ENCODE peak calls at places on chromosomes 11 and 22, in five cellular contexts. One of them, this sample, is unnamed.

GRCh38 chr22:30667486-30668305 is at the start of gene DUSP18:
- DNase-seq in A549: peak; percentile 90
- DNase-seq in endothelial cell of umbilical vein: peak; percentile 94
- DNase-seq in HepG2: peak; percentile 83
- DNase-seq in GM12878: peak; percentile 64
- DNase-seq in this sample: peak; percentile 89

GRCh38 chr11:67272327-67273259 is 6.3 kb downstream of the GRK2 start:
- DNase-seq in GM12878: no peak
- DNase-seq in HepG2: no peak
- DNase-seq in A549: no peak
- DNase-seq in endothelial cell of umbilical vein: no peak
- DNase-seq in this sample: peak; percentile 65

GRCh38 chr11:12862761-12863469 is 146.2 kb upstream of the RASSF10 start:
- DNase-seq in HepG2: no peak
- DNase-seq in A549: peak; percentile 26
- DNase-seq in endothelial cell of umbilical vein: peak; percentile 64
- DNase-seq in GM12878: no peak
- DNase-seq in this sample: no peak

GRCh38 chr11:66373261-66373660 is 1.7 kb upstream of the SLC29A2 start:
- DNase-seq in endothelial cell of umbilical vein: no peak
- DNase-seq in GM12878: no peak
- DNase-seq in A549: no peak
- DNase-seq in HepG2: no peak
- DNase-seq in this sample: peak; percentile 11

GRCh38 chr11:62832346-62833234 is at the start of gene TEX54:
- DNase-seq in A549: no peak
- DNase-seq in HepG2: no peak
- DNase-seq in GM12878: no peak
- DNase-seq in endothelial cell of umbilical vein: no peak
- DNase-seq in this sample: no peak

GRCh38 chr11:94960488-94960887 is 12.9 kb downstream of the CWC15 start:
- DNase-seq in GM12878: no peak
- DNase-seq in HepG2: no peak
- DNase-seq in endothelial cell of umbilical vein: no peak
- DNase-seq in A549: no peak
- DNase-seq in this sample: no peak

GRCh38 chr22:46031561-46031960 is 54.6 kb upstream of the WNT7B start:
- DNase-seq in HepG2: no peak
- DNase-seq in GM12878: no peak
- DNase-seq in endothelial cell of umbilical vein: no peak
- DNase-seq in A549: no peak
- DNase-seq in this sample: no peak

GRCh38 chr22:38766076-38766777 is 10.4 kb upstream of the SUN2 start:
- DNase-seq in HepG2: peak; percentile 74
- DNase-seq in A549: peak; percentile 82
- DNase-seq in GM12878: no peak
- DNase-seq in endothelial cell of umbilical vein: peak; percentile 30
- DNase-seq in this sample: peak; percentile 41

GRCh38 chr11:70220920-70221319 is 17.8 kb downstream of the FADD start:
- DNase-seq in A549: no peak
- DNase-seq in HepG2: no peak
- DNase-seq in GM12878: no peak
- DNase-seq in endothelial cell of umbilical vein: no peak
- DNase-seq in this sample: no peak

GRCh38 chr11:64451856-64452255 is 92.9 kb downstream of the RPS6KA4 start:
- DNase-seq in GM12878: no peak
- DNase-seq in HepG2: no peak
- DNase-seq in endothelial cell of umbilical vein: no peak
- DNase-seq in A549: no peak
- DNase-seq in this sample: no peak

GRCh38 chr11:78784321-78785061 is 209.8 kb upstream of the NARS2 start:
- DNase-seq in A549: no peak
- DNase-seq in GM12878: no peak
- DNase-seq in endothelial cell of umbilical vein: no peak
- DNase-seq in HepG2: no peak
- DNase-seq in this sample: no peak

GRCh38 chr22:30790366-30790765 is 95.7 kb downstream of the OSBP2 start:
- DNase-seq in HepG2: no peak
- DNase-seq in endothelial cell of umbilical vein: no peak
- DNase-seq in A549: no peak
- DNase-seq in GM12878: no peak
- DNase-seq in this sample: no peak

GRCh38 chr11:80383655-80384054 is 942.8 kb upstream of the TENM4 start:
- DNase-seq in A549: no peak
- DNase-seq in HepG2: no peak
- DNase-seq in GM12878: no peak
- DNase-seq in endothelial cell of umbilical vein: no peak
- DNase-seq in this sample: no peak

GRCh38 chr11:7522106-7522505 is 8.3 kb downstream of the PPFIBP2 start:
- DNase-seq in GM12878: no peak
- DNase-seq in HepG2: no peak
- DNase-seq in A549: no peak
- DNase-seq in endothelial cell of umbilical vein: no peak
- DNase-seq in this sample: no peak

GRCh38 chr11:114319716-114320328 is 23.6 kb downstream of the NNMT start:
- DNase-seq in GM12878: no peak
- DNase-seq in A549: no peak
- DNase-seq in HepG2: no peak
- DNase-seq in endothelial cell of umbilical vein: no peak
- DNase-seq in this sample: no peak

GRCh38 chr11:128535468-128536457 is 51.6 kb downstream of the ETS1 start:
- DNase-seq in endothelial cell of umbilical vein: no peak
- DNase-seq in HepG2: no peak
- DNase-seq in A549: no peak
- DNase-seq in GM12878: no peak
- DNase-seq in this sample: no peak

DNA sequence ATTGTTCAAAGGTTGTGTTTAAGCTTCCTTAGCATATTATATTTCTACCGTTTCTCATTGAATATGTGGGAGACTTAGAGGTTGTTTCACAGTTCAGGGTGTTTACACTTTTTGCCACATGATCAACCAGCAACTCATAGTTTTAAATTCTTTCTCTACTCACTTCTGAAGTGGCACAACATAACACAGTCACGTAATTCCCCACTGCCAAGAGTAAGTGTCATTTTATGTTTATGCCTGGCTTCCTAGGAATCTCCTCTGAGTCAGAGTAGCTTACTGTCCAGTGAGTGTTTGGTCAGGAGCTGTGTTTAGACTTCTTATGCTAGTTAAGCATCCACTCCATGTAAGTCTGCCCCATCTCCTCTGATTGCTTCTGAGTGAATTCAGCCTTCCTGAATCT is 520.8 kb upstream of the KIRREL3 start:
- DNase-seq in endothelial cell of umbilical vein: no peak
- DNase-seq in HepG2: no peak
- DNase-seq in A549: no peak
- DNase-seq in GM12878: no peak
- DNase-seq in this sample: no peak
- TF ChIP-seq MYC in endothelial cell of umbilical vein: no peak
- TF ChIP-seq MYC in HepG2: no peak
- TF ChIP-seq MYC in A549: no peak
- TF ChIP-seq MYC in GM12878: no peak
- TF ChIP-seq MYC in this sample: no peak

DNA sequence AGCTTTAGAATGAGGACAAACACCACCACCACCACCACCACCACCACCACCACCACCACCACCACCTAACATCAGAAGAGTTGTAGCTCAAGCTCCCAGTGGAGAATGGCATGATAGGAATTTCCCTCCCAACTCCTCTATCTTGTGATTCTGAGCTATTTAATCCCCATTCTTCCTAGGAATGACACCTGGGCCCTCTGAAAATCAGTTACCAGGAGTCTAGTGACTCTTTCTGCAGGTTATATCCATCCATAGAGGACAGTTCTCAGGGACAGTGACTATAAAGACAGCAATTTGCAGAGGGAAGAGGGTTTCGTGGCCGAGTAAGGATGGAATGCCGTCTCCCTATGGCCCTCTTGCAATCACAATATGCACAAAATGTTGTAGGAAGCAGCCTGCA is 27.8 kb downstream of the MYH9 start:
- DNase-seq in endothelial cell of umbilical vein: no peak
- DNase-seq in HepG2: no peak
- DNase-seq in A549: no peak
- DNase-seq in GM12878: no peak
- DNase-seq in this sample: no peak
- TF ChIP-seq MAX in endothelial cell of umbilical vein: no peak
- TF ChIP-seq MAX in HepG2: no peak
- TF ChIP-seq MAX in A549: no peak
- TF ChIP-seq MAX in GM12878: no peak
- TF ChIP-seq MAX in this sample: no peak

GRCh38 chr22:42656578-42656977 is 7.4 kb upstream of the CYB5R3 start:
- DNase-seq in A549: no peak
- DNase-seq in GM12878: no peak
- DNase-seq in endothelial cell of umbilical vein: no peak
- DNase-seq in HepG2: no peak
- DNase-seq in this sample: no peak

GRCh38 chr22:42664976-42665831 is 16.0 kb upstream of the CYB5R3 start:
- DNase-seq in HepG2: no peak
- DNase-seq in GM12878: peak; percentile 93
- DNase-seq in A549: no peak
- DNase-seq in endothelial cell of umbilical vein: no peak
- DNase-seq in this sample: no peak

GRCh38 chr22:42662114-42663021 is 13.2 kb upstream of the CYB5R3 start:
- DNase-seq in HepG2: no peak
- DNase-seq in A549: peak; percentile 68
- DNase-seq in GM12878: no peak
- DNase-seq in endothelial cell of umbilical vein: peak; percentile 55
- DNase-seq in this sample: peak; percentile 69
- TF ChIP-seq POLR2A in HepG2: peak; percentile 44
- TF ChIP-seq POLR2A in A549: no peak
- TF ChIP-seq POLR2A in GM12878: peak; percentile 58
- TF ChIP-seq POLR2A in endothelial cell of umbilical vein: peak; percentile 67
- TF ChIP-seq POLR2A in this sample: no peak

DNA sequence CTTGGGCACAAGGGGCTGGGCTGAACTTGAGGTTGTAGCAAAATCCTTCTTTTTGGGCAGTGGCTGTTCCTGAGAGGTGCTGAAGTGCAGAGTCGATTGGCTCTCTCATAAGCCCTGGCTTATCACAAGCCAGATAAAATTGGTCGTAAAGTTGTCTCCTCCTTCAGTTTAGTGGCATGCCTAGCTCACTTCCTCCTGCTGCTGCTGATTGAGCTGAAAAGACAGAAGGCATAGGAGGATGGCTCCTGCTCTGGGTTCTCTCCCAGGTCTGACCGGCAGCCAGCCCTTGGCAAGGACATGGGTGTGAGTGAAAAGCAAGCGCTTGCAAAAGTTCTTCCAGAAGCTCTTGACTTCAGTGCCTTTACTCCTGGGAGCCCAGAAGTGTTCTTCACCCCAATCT is 83.9 kb downstream of the LDLRAD3 start:
- DNase-seq in A549: no peak
- DNase-seq in HepG2: no peak
- DNase-seq in GM12878: no peak
- DNase-seq in endothelial cell of umbilical vein: no peak
- DNase-seq in this sample: no peak
- TF ChIP-seq MYC in A549: no peak
- TF ChIP-seq MYC in HepG2: no peak
- TF ChIP-seq MYC in GM12878: no peak
- TF ChIP-seq MYC in endothelial cell of umbilical vein: no peak
- TF ChIP-seq MYC in this sample: no peak

DNA sequence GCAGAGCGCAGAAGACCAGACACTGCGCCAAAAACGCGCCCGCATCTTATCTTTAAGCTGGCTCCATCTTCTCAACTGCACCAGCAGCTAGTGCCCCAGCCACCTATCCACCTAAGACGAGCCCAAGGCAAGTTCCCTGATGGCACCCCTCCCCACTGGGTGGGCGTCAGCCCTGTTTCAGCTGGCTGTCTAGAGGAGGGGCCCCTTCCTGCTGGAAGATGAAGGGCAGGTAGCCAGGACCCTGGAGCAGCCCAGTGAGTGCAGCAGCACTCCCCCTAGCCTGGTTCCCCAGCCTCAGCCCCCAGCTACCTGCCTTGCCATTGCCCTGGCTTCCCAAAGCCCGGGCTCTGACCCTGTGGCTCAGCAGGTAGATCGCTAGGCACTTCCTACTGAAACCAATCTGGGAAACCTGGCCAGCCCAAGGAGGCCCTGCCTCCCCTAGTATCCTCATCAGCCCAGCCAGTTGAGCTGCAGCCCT is 28.3 kb downstream of the ARVCF start:
- DNase-seq in A549: no peak
- DNase-seq in HepG2: no peak
- DNase-seq in GM12878: no peak
- DNase-seq in endothelial cell of umbilical vein: no peak
- DNase-seq in this sample: no peak
- TF ChIP-seq MAX in A549: no peak
- TF ChIP-seq MAX in HepG2: no peak
- TF ChIP-seq MAX in GM12878: no peak
- TF ChIP-seq MAX in endothelial cell of umbilical vein: no peak
- TF ChIP-seq MAX in this sample: no peak

DNA sequence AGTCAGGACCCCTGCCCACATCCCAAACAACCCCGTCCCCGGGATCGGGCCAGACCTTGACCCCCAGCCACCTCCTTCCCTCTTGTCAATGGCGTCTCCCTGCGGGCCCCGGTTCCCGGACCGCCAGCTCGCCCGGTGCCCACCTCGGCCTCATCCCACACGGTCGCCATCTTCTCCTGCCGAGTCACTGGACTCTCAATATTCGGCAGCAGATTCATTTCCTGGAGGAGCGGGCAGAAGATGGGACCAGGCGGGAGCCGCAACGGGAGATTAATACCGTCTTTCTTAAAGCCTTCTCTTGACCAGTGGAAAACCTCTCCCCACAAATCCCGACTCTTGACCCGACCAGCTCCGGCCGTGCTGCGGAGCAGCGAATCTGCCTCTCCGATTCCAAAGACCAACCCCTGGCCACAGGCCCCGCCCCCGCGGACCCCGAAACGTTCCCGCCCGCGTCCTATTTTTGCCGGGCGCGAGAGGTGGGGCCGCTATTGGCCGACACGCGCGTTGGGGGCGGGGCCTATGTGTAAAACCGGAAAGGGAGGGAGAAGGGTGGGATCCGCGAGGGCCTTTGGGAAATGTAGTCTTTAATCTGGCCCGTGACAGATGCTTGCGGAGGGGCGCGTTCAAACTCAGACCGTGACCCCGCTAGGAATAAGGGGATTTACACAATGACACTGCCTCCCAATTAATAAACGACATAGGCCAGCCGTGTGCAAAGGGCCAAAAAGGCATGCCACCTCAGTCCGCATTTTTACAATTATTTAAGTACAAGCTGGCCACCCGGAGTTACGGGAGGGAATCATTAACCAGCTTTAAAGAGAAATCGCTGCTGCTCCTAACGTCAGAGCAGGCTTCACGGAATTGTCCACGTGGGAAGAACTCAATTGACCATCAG is at the start of gene PSMC3:
- DNase-seq in endothelial cell of umbilical vein: peak; percentile 97
- DNase-seq in GM12878: peak; percentile 71
- DNase-seq in A549: peak; percentile 97
- DNase-seq in HepG2: peak; percentile 93
- DNase-seq in this sample: peak; percentile 96
- TF ChIP-seq POLR2A in endothelial cell of umbilical vein: peak; percentile 80
- TF ChIP-seq POLR2A in GM12878: peak; percentile 93
- TF ChIP-seq POLR2A in A549: peak; percentile 49
- TF ChIP-seq POLR2A in HepG2: peak; percentile 77
- TF ChIP-seq POLR2A in this sample: peak; percentile 58

This sample was measured in NB4.